ENCODE peak calls at places on chromosome 6, in six cellular contexts. V is IMR-90, T is mesenchymal stem cell, I is H9, O is H1, G is trophoblast cell. S is an unnamed sample.

GRCh38 chr6:160036790-160037206 is 67.9 kb downstream of the IGF2R start:
- DNase-seq in V (peak), T (no peak), I (no peak), O (no peak), G (no peak), S (no peak)

GRCh38 chr6:7787731-7788130 is 61.8 kb downstream of the BMP6 start:
- DNase-seq in V (no peak), T (no peak), I (no peak), O (no peak), G (no peak), S (no peak)

GRCh38 chr6:132354517-132355167 is 46.6 kb downstream of the MOXD1 start:
- DNase-seq in V (no peak), T (no peak), I (no peak), O (no peak), G (no peak), S (no peak)

GRCh38 chr6:24568687-24569086 is 73.9 kb downstream of the ALDH5A1 start:
- DNase-seq in V (no peak), T (no peak), I (no peak), O (no peak), G (no peak), S (no peak)

GRCh38 chr6:48859562-48859961 is 603.5 kb downstream of the MMUT start:
- DNase-seq in V (no peak), T (no peak), I (no peak), O (no peak), G (no peak), S (no peak)

GRCh38 chr6:167047554-167047953 is 48.4 kb downstream of the CEP43 start:
- DNase-seq in V (no peak), T (no peak), I (no peak), O (no peak), G (no peak), S (no peak)

GRCh38 chr6:90643366-90643765 is 56.5 kb upstream of the MAP3K7 start:
- DNase-seq in V (no peak), T (no peak), I (no peak), O (no peak), G (no peak), S (no peak)

GRCh38 chr6:161549977-161550655 is 276.3 kb upstream of the AGPAT4 start:
- DNase-seq in V (no peak), T (no peak), I (no peak), O (no peak), G (no peak), S (no peak)

GRCh38 chr6:170291271-170292110 is 613 bp upstream of the DLL1 start:
- DNase-seq in V (no peak), T (no peak), I (peak), O (peak), G (no peak), S (peak)

GRCh38 chr6:161198176-161198575 is 75.7 kb downstream of the AGPAT4 start:
- DNase-seq in V (no peak), T (no peak), I (no peak), O (no peak), G (no peak), S (no peak)

GRCh38 chr6:43389713-43390265 is 20.3 kb upstream of the ZNF318 start:
- DNase-seq in V (no peak), T (no peak), I (no peak), O (no peak), G (no peak), S (no peak)

GRCh38 chr6:99521557-99522286 is 6.5 kb upstream of the USP45 start:
- DNase-seq in V (peak), T (peak), I (peak), O (no peak), G (peak), S (no peak)

GRCh38 chr6:8939615-8940014 is 504.3 kb upstream of the SLC35B3 start:
- DNase-seq in V (no peak), T (no peak), I (no peak), O (no peak), G (no peak), S (no peak)

GRCh38 chr6:83463886-83464285 is 33.0 kb upstream of the ME1 start:
- DNase-seq in V (peak), T (peak), I (no peak), O (no peak), G (no peak), S (no peak)

GRCh38 chr6:79436232-79436631 is 101.0 kb downstream of the LCA5 start:
- DNase-seq in V (no peak), T (no peak), I (no peak), O (no peak), G (no peak), S (no peak)

GRCh38 chr6:6438286-6438685 is 117.8 kb upstream of the F13A1 start:
- DNase-seq in V (no peak), T (no peak), I (no peak), O (no peak), G (no peak), S (no peak)

GRCh38 chr6:160015778-160016684 is 47.1 kb downstream of the IGF2R start:
- DNase-seq in V (no peak), T (no peak), I (no peak), O (no peak), G (no peak), S (no peak)

GRCh38 chr6:96900873-96901272 is 3.2 kb upstream of the NDUFAF4 start:
- DNase-seq in V (no peak), T (no peak), I (no peak), O (no peak), G (no peak), S (no peak)

GRCh38 chr6:52595000-52595795 is 18.3 kb upstream of the TRAM2 start:
- DNase-seq in V (peak), T (peak), I (peak), O (no peak), G (no peak), S (no peak)

GRCh38 chr6:89518352-89519055 is 85.6 kb downstream of the ANKRD6 start:
- DNase-seq in V (no peak), T (no peak), I (no peak), O (no peak), G (peak), S (no peak)

GRCh38 chr6:155377061-155377460 is 62.8 kb upstream of the TFB1M start:
- DNase-seq in V (peak), T (peak), I (no peak), O (no peak), G (no peak), S (no peak)

DNA sequence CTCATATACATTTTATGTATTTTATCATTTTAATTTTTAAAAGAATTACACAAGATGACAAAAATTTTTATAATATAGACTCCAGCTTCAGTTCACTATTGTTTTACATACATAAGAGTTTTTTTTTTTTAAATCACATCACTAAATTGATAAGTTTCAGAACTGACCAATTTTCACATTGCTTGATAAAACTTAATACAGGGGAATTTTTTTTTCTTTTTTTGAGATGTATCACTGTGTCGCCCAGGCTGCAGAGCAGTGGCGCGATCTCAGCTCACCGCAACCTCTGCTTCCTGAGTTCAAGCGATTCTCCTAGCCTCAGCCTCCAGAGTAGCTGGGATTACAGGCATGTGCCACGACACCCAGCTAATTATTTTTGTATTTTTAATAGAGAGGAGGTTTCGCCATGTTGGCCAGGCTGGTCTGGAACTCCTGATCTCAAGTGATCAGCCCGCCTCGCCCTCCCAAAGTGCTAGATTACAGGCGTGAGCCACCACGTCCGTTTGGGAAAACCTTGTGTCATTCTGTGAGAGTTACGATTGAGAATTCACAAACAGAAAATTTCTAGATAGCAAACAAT is 36.6 kb upstream of the BTN3A2 start:
- DNase-seq in V (no peak), T (peak), I (no peak), O (no peak), G (no peak), S (no peak)
- H2AFZ ChIP-seq in V (peak), T (no peak), I (no peak), O (no peak), G (peak), S (no peak)

GRCh38 chr6:110873981-110874879 is at the start of gene AMD1:
- DNase-seq in V (peak), T (peak), I (peak), O (peak), G (peak), S (peak)
- H3K4ac ChIP-seq in V (peak), T (no peak), I (no peak), O (no peak), G (peak), S (no peak)

GRCh38 chr6:28134015-28134414 is 7.7 kb upstream of the ZKSCAN8 start:
- DNase-seq in V (peak), T (peak), I (peak), O (no peak), G (no peak), S (no peak)
- H2BK5ac ChIP-seq in V (no peak), T (no peak), I (no peak), O (no peak), G (no peak), S (no peak)

GRCh38 chr6:28771401-28772267 is 152.2 kb downstream of the TRIM27 start:
- DNase-seq in V (no peak), T (no peak), I (peak), O (peak), G (no peak), S (no peak)
- H2AFZ ChIP-seq in V (no peak), T (no peak), I (no peak), O (no peak), G (no peak), S (no peak)

GRCh38 chr6:139747154-139747553 is 372.7 kb upstream of the CITED2 start:
- DNase-seq in V (no peak), T (no peak), I (no peak), O (no peak), G (peak), S (no peak)

GRCh38 chr6:139744891-139745290 is 370.4 kb upstream of the CITED2 start:
- DNase-seq in V (no peak), T (no peak), I (no peak), O (no peak), G (no peak), S (no peak)

GRCh38 chr6:139742671-139743070 is 368.2 kb upstream of the CITED2 start:
- DNase-seq in V (no peak), T (no peak), I (no peak), O (no peak), G (no peak), S (no peak)

GRCh38 chr6:139743629-139744028 is 369.2 kb upstream of the CITED2 start:
- DNase-seq in V (peak), T (peak), I (no peak), O (no peak), G (no peak), S (no peak)

DNA sequence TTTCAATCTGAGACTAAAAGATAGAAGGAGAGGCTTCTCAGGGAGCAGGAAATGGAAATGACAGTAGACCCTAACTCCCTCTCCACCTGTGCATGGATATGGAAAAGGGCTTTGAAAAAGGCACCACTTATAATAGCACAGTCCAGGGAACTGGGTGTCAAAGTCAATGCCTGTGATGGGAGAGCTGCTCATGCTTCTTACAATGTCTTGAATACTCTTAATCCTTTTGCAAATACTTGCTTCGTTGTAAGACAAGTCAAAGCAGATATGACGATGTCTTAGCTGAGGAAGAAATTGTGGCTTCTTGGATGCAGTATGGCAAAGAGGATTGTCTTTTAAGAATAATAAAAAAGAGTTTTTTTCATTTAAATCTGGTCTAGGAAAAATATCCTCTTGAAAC is 369.6 kb upstream of the CITED2 start:
- DNase-seq in V (no peak), T (no peak), I (no peak), O (no peak), G (no peak), S (no peak)
- H3K4ac ChIP-seq in V (peak), T (no peak), I (no peak), O (no peak), G (no peak), S (no peak)

GRCh38 chr6:153442096-153442495 is 311.0 kb upstream of the RGS17 start:
- DNase-seq in V (no peak), T (no peak), I (peak), O (no peak), G (no peak), S (no peak)
- H2BK5ac ChIP-seq in V (no peak), T (no peak), I (no peak), O (peak), G (no peak), S (no peak)

GRCh38 chr6:128803911-128804310 is 79.0 kb upstream of the LAMA2 start:
- DNase-seq in V (peak), T (peak), I (no peak), O (no peak), G (no peak), S (no peak)

GRCh38 chr6:128808856-128809255 is 74.1 kb upstream of the LAMA2 start:
- DNase-seq in V (no peak), T (no peak), I (no peak), O (no peak), G (no peak), S (no peak)

GRCh38 chr6:128806274-128806673 is 76.7 kb upstream of the LAMA2 start:
- DNase-seq in V (no peak), T (peak), I (no peak), O (no peak), G (peak), S (no peak)

GRCh38 chr6:128801621-128802020 is 81.3 kb upstream of the LAMA2 start:
- DNase-seq in V (no peak), T (no peak), I (no peak), O (no peak), G (no peak), S (no peak)

DNA sequence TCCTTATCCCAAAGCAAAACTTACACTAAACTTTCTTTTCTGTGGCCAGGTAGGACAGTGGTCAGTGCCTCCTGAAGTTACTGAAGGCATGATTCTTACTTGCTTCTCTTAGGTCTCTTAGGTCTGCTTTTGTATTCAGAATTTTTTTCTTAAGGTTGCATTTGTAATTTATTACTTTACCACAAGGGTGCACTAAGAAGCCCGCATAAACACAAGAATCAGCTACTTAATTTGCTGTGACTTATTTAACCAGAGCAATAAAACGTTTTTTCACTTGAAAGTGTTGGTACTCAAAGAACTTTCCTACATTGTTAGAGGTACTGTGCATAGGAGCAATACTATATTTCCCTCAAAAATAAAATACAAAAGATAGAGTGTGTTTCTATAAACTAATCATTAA is 75.4 kb upstream of the LAMA2 start:
- DNase-seq in V (peak), T (peak), I (no peak), O (no peak), G (no peak), S (peak)
- H2AFZ ChIP-seq in V (no peak), T (no peak), I (no peak), O (no peak), G (no peak), S (no peak)

GRCh38 chr6:26302941-26303559 is 61.9 kb upstream of the BTN3A2 start:
- DNase-seq in V (no peak), T (no peak), I (no peak), O (no peak), G (no peak), S (no peak)

GRCh38 chr6:26305097-26305841 is 59.7 kb upstream of the BTN3A2 start:
- DNase-seq in V (peak), T (peak), I (peak), O (peak), G (peak), S (no peak)

GRCh38 chr6:26304213-26305096 is 60.5 kb upstream of the BTN3A2 start:
- DNase-seq in V (peak), T (peak), I (no peak), O (no peak), G (peak), S (no peak)

GRCh38 chr6:26307830-26308229 is 57.2 kb upstream of the BTN3A2 start:
- DNase-seq in V (no peak), T (no peak), I (no peak), O (no peak), G (no peak), S (no peak)

GRCh38 chr6:26306248-26306647 is 58.8 kb upstream of the BTN3A2 start:
- DNase-seq in V (peak), T (no peak), I (no peak), O (no peak), G (no peak), S (no peak)
- H3K4ac ChIP-seq in V (no peak), T (no peak), I (no peak), O (no peak), G (no peak), S (no peak)

DNA sequence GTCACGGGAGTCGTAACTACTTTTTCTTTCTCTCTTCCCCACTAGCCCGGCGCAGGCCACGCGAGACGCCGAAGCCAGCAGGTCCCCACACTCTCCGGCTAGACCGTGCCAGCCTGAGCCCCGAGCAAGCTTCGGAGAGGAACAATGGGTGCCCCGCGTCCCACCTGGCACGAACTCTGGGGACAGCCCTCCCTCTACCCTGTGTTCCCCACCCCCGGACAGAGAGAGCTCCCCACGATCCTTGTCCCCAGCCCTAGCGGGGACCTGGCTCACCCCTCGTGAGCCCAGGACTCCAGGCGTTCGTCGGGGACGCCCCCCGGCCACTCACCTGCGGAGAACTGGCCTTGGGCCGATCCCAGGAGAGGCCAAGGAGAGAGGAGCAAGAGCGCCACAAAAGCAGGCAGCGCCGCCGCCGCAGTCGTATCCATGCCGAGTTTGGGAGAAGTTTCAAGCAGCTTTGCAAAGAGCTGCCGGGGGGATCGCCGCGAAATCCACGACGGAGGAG is 416 bp downstream of the PTPRK start:
- DNase-seq in V (no peak), T (no peak), I (no peak), O (peak), G (no peak), S (peak)
- H2BK5ac ChIP-seq in V (peak), T (peak), I (no peak), O (peak), G (peak), S (peak)

GRCh38 chr6:106525111-106525884 is 104.0 kb downstream of the RTN4IP1 start:
- DNase-seq in V (no peak), T (no peak), I (no peak), O (no peak), G (no peak), S (no peak)
- H2AFZ ChIP-seq in V (no peak), T (no peak), I (no peak), O (no peak), G (no peak), S (no peak)